ENCODE peak calls at places on chromosome 14, in five cellular contexts. Q is choroid plexus epithelial cell, X is OCI-LY7, T is mammary epithelial cell, Z is BE2C. W is an unnamed sample.

GRCh38 chr14:69490219-69490918 is 5.8 kb downstream of the PLEKHD1 start:
- DNase-seq in Q (no peak), X (no peak), T (no peak), Z (no peak), W (no peak)

GRCh38 chr14:22819191-22819988 is 4.2 kb upstream of the SLC7A7 start:
- DNase-seq in Q (peak; percentile 94), X (peak; percentile 73), T (peak; percentile 24), Z (no peak), W (no peak)

GRCh38 chr14:69312608-69313007 is 52.6 kb downstream of the GALNT16 start:
- DNase-seq in Q (no peak), X (no peak), T (no peak), Z (no peak), W (no peak)

GRCh38 chr14:73740921-73741326 is 26.7 kb upstream of the PNMA1 start:
- DNase-seq in Q (peak; percentile 54), X (no peak), T (peak; percentile 81), Z (no peak), W (peak; percentile 88)

GRCh38 chr14:105072892-105073719 is 7.9 kb upstream of the GPR132 start:
- DNase-seq in Q (no peak), X (no peak), T (no peak), Z (no peak), W (no peak)

GRCh38 chr14:21203470-21204166 is 47.8 kb upstream of the OR5AU1 start:
- DNase-seq in Q (no peak), X (no peak), T (no peak), Z (no peak), W (no peak)

GRCh38 chr14:21136024-21136423 is 19.8 kb downstream of the OR5AU1 start:
- DNase-seq in Q (peak; percentile 27), X (peak; percentile 50), T (no peak), Z (no peak), W (peak; percentile 16)

GRCh38 chr14:64683264-64683663 is 21.0 kb upstream of the PLEKHG3 start:
- DNase-seq in Q (no peak), X (no peak), T (no peak), Z (no peak), W (no peak)

GRCh38 chr14:49861923-49862673 is 9.5 kb upstream of the NEMF start:
- DNase-seq in Q (peak; percentile 94), X (peak; percentile 89), T (peak; percentile 79), Z (peak; percentile 78), W (peak; percentile 81)

GRCh38 chr14:93332853-93333630 is at the start of gene BTBD7:
- DNase-seq in Q (peak; percentile 94), X (peak; percentile 95), T (peak; percentile 94), Z (peak; percentile 99), W (peak; percentile 95)

GRCh38 chr14:49549446-49549845 is 36.7 kb downstream of the RPS29 start:
- DNase-seq in Q (no peak), X (no peak), T (no peak), Z (no peak), W (no peak)

GRCh38 chr14:42930058-42930457 is 1323.4 kb downstream of the LRFN5 start:
- DNase-seq in Q (peak; percentile 34), X (no peak), T (no peak), Z (no peak), W (no peak)

GRCh38 chr14:61191751-61192150 is 89.4 kb downstream of the TMEM30B start:
- DNase-seq in Q (no peak), X (no peak), T (no peak), Z (no peak), W (no peak)

GRCh38 chr14:104429291-104429861 is 150.2 kb upstream of the C14orf180 start:
- DNase-seq in Q (no peak), X (no peak), T (no peak), Z (peak; percentile 22), W (no peak)

GRCh38 chr14:69985456-69985855 is 106.2 kb downstream of the SMOC1 start:
- DNase-seq in Q (peak; percentile 78), X (no peak), T (peak; percentile 60), Z (no peak), W (peak; percentile 78)

GRCh38 chr14:32232481-32232880 is 29.4 kb upstream of the RNU6-8 start:
- DNase-seq in Q (no peak), X (no peak), T (no peak), Z (no peak), W (no peak)

GRCh38 chr14:95111507-95112164 is 45.7 kb downstream of the DICER1 start:
- DNase-seq in Q (no peak), X (no peak), T (no peak), Z (no peak), W (no peak)

GRCh38 chr14:68685419-68686211 is 107.3 kb downstream of the ZFP36L1 start:
- DNase-seq in Q (peak; percentile 83), X (peak; percentile 98), T (peak; percentile 99), Z (no peak), W (peak; percentile 91)

GRCh38 chr14:80988742-80989429 is 33.5 kb downstream of the TSHR start:
- DNase-seq in Q (peak; percentile 12), X (peak; percentile 42), T (peak; percentile 37), Z (no peak), W (peak; percentile 13)

GRCh38 chr14:30569216-30569902 is 10.4 kb downstream of the G2E3 start:
- DNase-seq in Q (no peak), X (no peak), T (no peak), Z (no peak), W (no peak)

GRCh38 chr14:68939424-68939892 is 39.6 kb downstream of the ACTN1 start:
- DNase-seq in Q (no peak), X (no peak), T (no peak), Z (no peak), W (no peak)

GRCh38 chr14:20460458-20461229 is 590 bp downstream of the PIP4P1 start:
- DNase-seq in Q (no peak), X (peak; percentile 73), T (peak; percentile 24), Z (peak; percentile 19), W (peak; percentile 17)

GRCh38 chr14:85531141-85531593 is 1.2 kb downstream of the FLRT2 start:
- DNase-seq in Q (peak; percentile 88), X (no peak), T (peak; percentile 75), Z (no peak), W (peak; percentile 85)

GRCh38 chr14:103820382-103820781 is 27.0 kb downstream of the PPP1R13B start:
- DNase-seq in Q (no peak), X (no peak), T (no peak), Z (no peak), W (no peak)

GRCh38 chr14:70149766-70150165 is 39.0 kb downstream of the SLC8A3 start:
- DNase-seq in Q (no peak), X (no peak), T (no peak), Z (no peak), W (no peak)

GRCh38 chr14:85519661-85520305 is 10.2 kb upstream of the FLRT2 start:
- DNase-seq in Q (no peak), X (no peak), T (no peak), Z (no peak), W (no peak)

GRCh38 chr14:87615822-87616679 is 376.9 kb downstream of the GALC start:
- DNase-seq in Q (peak; percentile 40), X (peak; percentile 83), T (peak; percentile 37), Z (peak; percentile 57), W (peak; percentile 73)
- TF ChIP-seq CTCF in Q (peak; percentile 64), X (peak; percentile 92), T (peak; percentile 87), Z (peak; percentile 80), W (peak; percentile 86)

GRCh38 chr14:91336093-91336450 is 81.5 kb downstream of the CCDC88C start:
- DNase-seq in Q (no peak), X (no peak), T (no peak), Z (no peak), W (no peak)

GRCh38 chr14:91337699-91338335 is 79.8 kb downstream of the CCDC88C start:
- DNase-seq in Q (no peak), X (no peak), T (no peak), Z (no peak), W (no peak)

GRCh38 chr14:91339606-91340369 is 77.8 kb downstream of the CCDC88C start:
- DNase-seq in Q (no peak), X (no peak), T (no peak), Z (no peak), W (no peak)

GRCh38 chr14:91339076-91339475 is 78.5 kb downstream of the CCDC88C start:
- DNase-seq in Q (no peak), X (no peak), T (no peak), Z (no peak), W (no peak)

GRCh38 chr14:91338369-91338768 is 79.3 kb downstream of the CCDC88C start:
- DNase-seq in Q (peak; percentile 13), X (no peak), T (no peak), Z (no peak), W (no peak)
- TF ChIP-seq CTCF in Q (peak; percentile 1), X (no peak), T (no peak), Z (no peak), W (no peak)

GRCh38 chr14:97159124-97159523 is 361.9 kb downstream of the VRK1 start:
- DNase-seq in Q (no peak), X (no peak), T (no peak), Z (no peak), W (no peak)

GRCh38 chr14:97162621-97163020 is 365.4 kb downstream of the VRK1 start:
- DNase-seq in Q (no peak), X (no peak), T (no peak), Z (no peak), W (no peak)

GRCh38 chr14:97158102-97158501 is 360.9 kb downstream of the VRK1 start:
- DNase-seq in Q (no peak), X (no peak), T (no peak), Z (no peak), W (no peak)

GRCh38 chr14:97166497-97166896 is 369.3 kb downstream of the VRK1 start:
- DNase-seq in Q (no peak), X (no peak), T (no peak), Z (no peak), W (no peak)

GRCh38 chr14:97164014-97164413 is 366.8 kb downstream of the VRK1 start:
- DNase-seq in Q (no peak), X (no peak), T (no peak), Z (no peak), W (no peak)
- TF ChIP-seq CTCF in Q (no peak), X (no peak), T (no peak), Z (no peak), W (no peak)

GRCh38 chr14:24607081-24607480 is 2.4 kb downstream of the GZMH start:
- DNase-seq in Q (no peak), X (no peak), T (no peak), Z (no peak), W (no peak)

GRCh38 chr14:24607635-24608492 is 1.6 kb downstream of the GZMH start:
- DNase-seq in Q (no peak), X (no peak), T (no peak), Z (no peak), W (no peak)

GRCh38 chr14:24609667-24610344 is at the start of gene GZMH:
- DNase-seq in Q (no peak), X (no peak), T (no peak), Z (no peak), W (no peak)

DNA sequence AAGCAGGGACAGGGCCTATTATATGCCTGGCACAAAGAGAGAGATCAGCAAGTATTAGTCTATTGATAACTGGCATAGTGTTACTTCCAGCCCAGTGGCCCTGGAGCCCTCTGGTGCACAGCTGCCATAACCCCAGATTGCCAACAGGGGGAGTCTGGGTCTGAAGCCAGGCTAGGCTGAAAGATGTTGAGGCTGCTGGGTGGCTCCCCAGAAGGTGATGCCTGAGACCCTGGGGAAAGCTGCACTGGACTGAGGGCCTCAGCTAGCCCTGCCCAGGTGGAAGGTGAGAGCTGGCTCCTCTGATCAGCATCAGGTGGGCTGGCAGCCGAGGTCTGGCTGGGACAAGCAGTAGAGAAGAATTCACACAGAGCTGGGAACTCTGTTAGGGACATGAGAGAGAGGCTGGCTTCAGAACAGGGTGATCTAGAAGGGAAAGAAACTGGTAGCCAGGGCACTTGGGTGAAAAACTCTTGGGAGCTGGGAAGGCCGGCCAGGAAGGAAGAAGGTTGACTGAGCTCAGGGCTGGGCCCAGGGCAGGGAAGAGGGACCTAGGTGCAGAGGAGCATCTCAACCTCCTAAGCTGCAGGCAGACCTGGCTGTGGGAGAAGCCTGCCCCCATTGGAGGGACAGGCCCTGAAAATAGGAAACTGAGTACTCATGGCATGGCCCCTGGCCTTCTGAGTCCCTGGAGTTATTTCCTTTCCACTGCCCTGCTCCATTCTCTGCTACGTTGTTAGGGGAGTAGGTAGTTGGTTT is 3.9 kb downstream of the GZMH start:
- DNase-seq in Q (no peak), X (peak; percentile 54), T (peak; percentile 25), Z (peak; percentile 43), W (peak; percentile 24)
- TF ChIP-seq CTCF in Q (peak; percentile 11), X (peak; percentile 89), T (peak; percentile 95), Z (peak; percentile 81), W (peak; percentile 74)

W was measured in MCF 10A.